ENCODE peak calls at places on chromosomes 3 and 15, in four cellular contexts. B is PC-3; L is CD8-positive, alpha-beta memory T cell; V is HCT116. O is an unnamed sample.

GRCh38 chr3:13077431-13078157 is 4.4 kb upstream of the IQSEC1 start:
- DNase-seq in V (no peak), B (no peak), L (no peak), O (no peak)

GRCh38 chr3:126376464-126376863 is 18.2 kb upstream of the CFAP100 start:
- DNase-seq in B (no peak), L (no peak), V (no peak), O (no peak)

GRCh38 chr3:155548194-155548593 is 196.7 kb downstream of the PLCH1 start:
- DNase-seq in L (no peak), B (peak; percentile 43), V (no peak), O (no peak)

GRCh38 chr3:108485146-108485545 is 25.2 kb downstream of the MYH15 start:
- DNase-seq in B (no peak), V (no peak), L (no peak), O (no peak)

GRCh38 chr15:62325597-62325996 is 160.5 kb upstream of the C2CD4B start:
- DNase-seq in L (no peak), V (no peak), B (no peak), O (no peak)

GRCh38 chr3:53162672-53163458 is 1.9 kb downstream of the PRKCD start:
- DNase-seq in L (peak; percentile 85), V (no peak), B (peak; percentile 17), O (peak; percentile 75)

GRCh38 chr3:177427540-177427939 is 230.3 kb upstream of the TBL1XR1 start:
- DNase-seq in B (peak; percentile 35), L (no peak), V (no peak), O (no peak)

GRCh38 chr15:100350434-100351226 is 8.9 kb upstream of the ADAMTS17 start:
- DNase-seq in L (no peak), V (no peak), B (peak; percentile 85), O (no peak)

GRCh38 chr3:194098036-194098871 is 37.7 kb upstream of the HES1 start:
- DNase-seq in V (no peak), L (no peak), B (no peak), O (no peak)
- H3K4me1 ChIP-seq in V (no peaks in the 10 kb centered on the region), L (no peaks in the 10 kb centered on the region), B (peaks cover 28% of the 10 kb centered on the region), O (peaks cover 5% of the 10 kb centered on the region)

GRCh38 chr3:42796332-42796885 is 7.9 kb downstream of the HIGD1A start:
- DNase-seq in V (no peak), B (no peak), L (no peak), O (no peak)
- H3K4me3 ChIP-seq in V (no peak overlapping the region), B (no peak overlapping the region), L (no peak overlapping the region), O (no peak overlapping the region)

GRCh38 chr3:149964296-149964695 is 6.4 kb downstream of the PFN2 start:
- DNase-seq in V (no peak), L (no peak), B (no peak), O (no peak)
- H3K4me1 ChIP-seq in V (peaks cover 7% of the 10 kb centered on the region), L (peaks cover 5% of the 10 kb centered on the region), B (peaks cover 45% of the 10 kb centered on the region), O (peaks cover 3% of the 10 kb centered on the region)

GRCh38 chr3:46960801-46961200 is 15.7 kb downstream of the CCDC12 start:
- DNase-seq in L (no peak), B (no peak), V (no peak), O (no peak)
- H3K4me3 ChIP-seq in L (no peak overlapping the region), B (no peak overlapping the region), V (no peak overlapping the region), O (no peak overlapping the region)